ENCODE peak calls at places on chromosome 13, in five cellular contexts. X is pancreas, T is upper lobe of right lung, E is Peyer's patch, A is left ventricle myocardium inferior. I is an unnamed sample.

GRCh38 chr13:28147489-28147888 is 9.1 kb downstream of the PAN3 start:
- DNase-seq in X (no peak), T (no peak), E (no peak), A (no peak), I (no peak)

GRCh38 chr13:39493966-39494365 is 109.0 kb downstream of the LHFPL6 start:
- DNase-seq in X (no peak), T (no peak), E (no peak), A (no peak), I (no peak)

GRCh38 chr13:106129273-106129672 is 406.2 kb downstream of the EFNB2 start:
- DNase-seq in X (no peak), T (no peak), E (no peak), A (no peak), I (no peak)

GRCh38 chr13:90232291-90232690 is 1115.2 kb upstream of the MIR17HG start:
- DNase-seq in X (no peak), T (no peak), E (no peak), A (no peak), I (no peak)

GRCh38 chr13:49279112-49279511 is 31.4 kb downstream of the CDADC1 start:
- DNase-seq in X (no peak), T (no peak), E (no peak), A (no peak), I (no peak)

GRCh38 chr13:19587635-19588300 is 26.4 kb upstream of the TPTE2 start:
- DNase-seq in X (no peak), T (no peak), E (no peak), A (no peak), I (no peak)

GRCh38 chr13:108322206-108322824 is 52.8 kb downstream of the TNFSF13B start:
- DNase-seq in X (no peak), T (no peak), E (no peak), A (no peak), I (peak)

GRCh38 chr13:66553391-66553790 is 676.7 kb downstream of the PCDH9 start:
- DNase-seq in X (no peak), T (no peak), E (no peak), A (no peak), I (no peak)

GRCh38 chr13:22848539-22849052 is 332.2 kb upstream of the SGCG start:
- DNase-seq in X (no peak), T (no peak), E (no peak), A (no peak), I (no peak)

GRCh38 chr13:91347996-91348905 is 764 bp downstream of the MIR17HG start:
- DNase-seq in X (peak), T (peak), E (peak), A (peak), I (no peak)

GRCh38 chr13:61415749-61416148 is at the start of gene PCDH20:
- DNase-seq in X (no peak), T (no peak), E (no peak), A (no peak), I (peak)
- H3K4me3 ChIP-seq in X (peak), T (peak), E (no peak), A (peak), I (peak)

DNA sequence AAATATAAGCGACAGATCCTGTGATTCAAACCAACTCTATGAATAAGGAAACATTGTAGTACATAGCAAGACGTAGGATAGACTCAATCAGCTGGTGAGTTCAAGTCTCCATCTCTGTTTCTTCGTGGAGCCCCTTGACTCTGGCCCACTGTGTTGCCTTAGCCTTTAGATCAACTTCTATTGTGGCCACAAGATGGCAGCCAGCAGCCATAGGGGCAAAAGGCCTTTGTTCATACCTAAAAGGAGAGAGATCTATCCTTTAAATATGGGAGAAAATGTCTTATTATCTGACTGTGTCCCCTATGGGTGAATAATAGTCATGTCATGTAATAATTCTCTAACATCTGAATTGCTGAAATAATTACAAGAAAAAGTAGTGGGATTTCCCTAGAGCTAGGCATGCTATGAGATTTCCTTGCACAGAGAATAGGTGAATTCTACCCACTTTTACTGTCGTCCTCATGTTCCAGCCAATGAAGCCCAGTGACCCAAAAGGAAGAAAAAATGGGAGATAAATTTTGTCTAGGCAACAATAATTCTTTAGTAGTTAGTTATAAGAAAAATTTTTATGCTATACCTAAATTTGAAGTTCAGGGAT is 129.4 kb downstream of the PCDH20 start:
- DNase-seq in X (no peak), T (no peak), E (no peak), A (no peak), I (no peak)
- TF ChIP-seq CTCF in X (no peak), T (peak), E (no peak), A (peak), I (no peak)

DNA sequence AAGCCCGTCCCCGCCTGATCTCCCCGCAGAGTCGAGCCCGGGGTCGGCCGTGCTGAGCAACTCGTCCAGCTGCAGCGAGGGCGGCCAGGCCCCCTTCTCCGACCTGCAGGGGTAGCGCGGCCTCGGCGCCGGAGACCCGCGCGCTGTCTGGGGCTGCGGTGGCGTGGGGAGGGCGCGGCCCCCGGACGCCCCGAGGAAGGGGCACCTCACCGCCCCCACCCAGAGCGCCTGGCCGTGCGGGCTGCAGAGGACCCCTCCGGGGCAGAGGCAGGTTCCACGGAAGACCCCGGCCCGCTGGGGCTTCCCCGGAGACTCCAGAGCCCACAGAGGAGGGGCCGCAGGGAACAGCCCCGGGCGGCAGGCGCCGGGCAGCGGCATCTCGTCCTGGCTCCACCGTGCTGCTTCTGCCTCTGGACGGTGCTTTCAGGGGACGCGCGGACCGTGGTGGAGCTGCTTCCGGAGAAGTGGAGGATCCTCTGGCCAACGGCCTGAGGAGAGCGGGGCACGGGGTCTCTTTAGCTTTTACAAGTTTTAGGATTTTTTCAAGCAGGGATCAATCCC is 8.8 kb upstream of the F7 start:
- DNase-seq in X (no peak), T (no peak), E (no peak), A (no peak), I (no peak)
- H3K4me3 ChIP-seq in X (no peak), T (no peak), E (no peak), A (no peak), I (no peak)

GRCh38 chr13:60620611-60621395 is 223.8 kb downstream of the TDRD3 start:
- DNase-seq in X (no peak), T (no peak), E (no peak), A (no peak), I (no peak)

GRCh38 chr13:60619461-60619860 is 222.4 kb downstream of the TDRD3 start:
- DNase-seq in X (no peak), T (no peak), E (no peak), A (no peak), I (no peak)

GRCh38 chr13:60613080-60613479 is 216.1 kb downstream of the TDRD3 start:
- DNase-seq in X (no peak), T (no peak), E (no peak), A (no peak), I (no peak)

GRCh38 chr13:60623131-60623530 is 226.1 kb downstream of the TDRD3 start:
- DNase-seq in X (no peak), T (no peak), E (no peak), A (no peak), I (no peak)

GRCh38 chr13:60617863-60618733 is 221.1 kb downstream of the TDRD3 start:
- DNase-seq in X (no peak), T (no peak), E (no peak), A (no peak), I (peak)
- TF ChIP-seq CTCF in X (no peak), T (no peak), E (peak), A (peak), I (peak)

DNA sequence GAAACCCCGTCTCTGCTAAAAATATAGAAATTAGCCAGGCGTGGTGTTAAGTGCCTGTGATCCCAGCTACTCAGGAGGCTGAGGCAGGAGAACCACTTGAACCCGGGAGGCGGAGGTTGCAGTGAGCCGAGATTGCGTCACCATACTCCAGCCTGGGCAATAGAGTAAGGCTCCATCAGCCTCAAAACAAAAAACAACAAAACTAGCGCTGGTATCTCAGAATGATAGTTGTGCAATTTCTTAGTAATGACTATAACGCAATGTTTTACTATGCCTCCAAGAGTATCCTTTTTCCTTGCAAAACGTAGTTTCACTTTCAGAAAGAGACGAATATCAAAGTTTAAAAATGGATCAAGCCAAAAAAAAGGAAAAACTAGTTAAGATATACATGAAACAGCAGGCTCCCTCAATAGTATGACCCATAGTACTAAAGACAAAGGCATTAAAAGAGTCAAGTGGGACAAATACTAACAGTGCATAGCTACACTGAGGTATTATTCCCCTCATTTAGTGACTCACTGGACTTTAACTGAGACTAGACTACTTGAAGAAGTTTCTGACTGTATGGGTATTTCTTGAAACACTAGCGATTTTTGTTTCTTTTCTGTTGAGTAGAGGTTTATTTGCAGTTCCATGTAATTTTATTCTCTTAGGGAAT is 10.5 kb upstream of the ITM2B start:
- DNase-seq in X (no peak), T (peak), E (peak), A (peak), I (no peak)
- H3K4me3 ChIP-seq in X (no peak), T (peak), E (no peak), A (peak), I (no peak)

I was measured in astrocyte of the cerebellum.